ENCODE peak calls at places on chromosome 3, in eight cellular contexts. One of them, this sample, is unnamed. For H3K4me1, the result is how much of the 10 kb centered on the place peaks cover.

GRCh38 chr3:113183748-113184661 is 27.4 kb upstream of the BOC start:
- DNase-seq in A549: peak
- DNase-seq in stomach: no peak
- DNase-seq in suprapubic skin: no peak
- DNase-seq in transverse colon: no peak
- DNase-seq in sigmoid colon: no peak
- DNase-seq in ovary: no peak
- DNase-seq in GM12878: no peak
- DNase-seq in this sample: no peak

GRCh38 chr3:38017445-38018295 is 11.8 kb downstream of the PLCD1 start:
- DNase-seq in A549: no peak
- DNase-seq in stomach: no peak
- DNase-seq in suprapubic skin: no peak
- DNase-seq in transverse colon: no peak
- DNase-seq in sigmoid colon: peak
- DNase-seq in ovary: no peak
- DNase-seq in GM12878: no peak
- DNase-seq in this sample: no peak

GRCh38 chr3:43855674-43856299 is 165.0 kb downstream of the ABHD5 start:
- DNase-seq in A549: peak
- DNase-seq in stomach: peak
- DNase-seq in suprapubic skin: no peak
- DNase-seq in transverse colon: peak
- DNase-seq in sigmoid colon: no peak
- DNase-seq in ovary: peak
- DNase-seq in GM12878: peak
- DNase-seq in this sample: peak

GRCh38 chr3:21734746-21735145 is 16.3 kb downstream of the ZNF385D start:
- DNase-seq in A549: no peak
- DNase-seq in stomach: no peak
- DNase-seq in suprapubic skin: no peak
- DNase-seq in transverse colon: no peak
- DNase-seq in sigmoid colon: no peak
- DNase-seq in ovary: no peak
- DNase-seq in GM12878: no peak
- DNase-seq in this sample: no peak

GRCh38 chr3:149377408-149378111 is at the start of gene TM4SF1:
- DNase-seq in A549: peak
- DNase-seq in stomach: peak
- DNase-seq in suprapubic skin: no peak
- DNase-seq in transverse colon: peak
- DNase-seq in sigmoid colon: peak
- DNase-seq in ovary: peak
- DNase-seq in GM12878: no peak
- DNase-seq in this sample: peak

GRCh38 chr3:18739098-18739431 is 313.9 kb upstream of the SATB1 start:
- DNase-seq in A549: no peak
- DNase-seq in stomach: no peak
- DNase-seq in suprapubic skin: no peak
- DNase-seq in transverse colon: no peak
- DNase-seq in sigmoid colon: no peak
- DNase-seq in ovary: no peak
- DNase-seq in GM12878: no peak
- DNase-seq in this sample: no peak

GRCh38 chr3:179734497-179735281 is 81.8 kb downstream of the USP13 start:
- DNase-seq in A549: no peak
- DNase-seq in stomach: no peak
- DNase-seq in suprapubic skin: no peak
- DNase-seq in transverse colon: no peak
- DNase-seq in sigmoid colon: no peak
- DNase-seq in ovary: no peak
- DNase-seq in GM12878: no peak
- DNase-seq in this sample: no peak

GRCh38 chr3:13636186-13636585 is 87.3 kb downstream of the FBLN2 start:
- DNase-seq in A549: no peak
- DNase-seq in stomach: no peak
- DNase-seq in suprapubic skin: no peak
- DNase-seq in transverse colon: no peak
- DNase-seq in sigmoid colon: no peak
- DNase-seq in ovary: no peak
- DNase-seq in GM12878: no peak
- DNase-seq in this sample: no peak

GRCh38 chr3:147945968-147946519 is 536.9 kb downstream of the ZIC1 start:
- DNase-seq in A549: peak
- DNase-seq in stomach: no peak
- DNase-seq in suprapubic skin: no peak
- DNase-seq in transverse colon: peak
- DNase-seq in sigmoid colon: peak
- DNase-seq in ovary: no peak
- DNase-seq in GM12878: peak
- DNase-seq in this sample: peak

GRCh38 chr3:186807231-186807630 is 949 bp upstream of the RFC4 start:
- DNase-seq in A549: no peak
- DNase-seq in stomach: no peak
- DNase-seq in suprapubic skin: no peak
- DNase-seq in transverse colon: no peak
- DNase-seq in sigmoid colon: no peak
- DNase-seq in ovary: no peak
- DNase-seq in GM12878: no peak
- DNase-seq in this sample: no peak

GRCh38 chr3:184552296-184552695 is 9.3 kb upstream of the EPHB3 start:
- DNase-seq in A549: no peak
- DNase-seq in stomach: no peak
- DNase-seq in suprapubic skin: no peak
- DNase-seq in transverse colon: no peak
- DNase-seq in sigmoid colon: no peak
- DNase-seq in ovary: no peak
- DNase-seq in GM12878: no peak
- DNase-seq in this sample: no peak

DNA sequence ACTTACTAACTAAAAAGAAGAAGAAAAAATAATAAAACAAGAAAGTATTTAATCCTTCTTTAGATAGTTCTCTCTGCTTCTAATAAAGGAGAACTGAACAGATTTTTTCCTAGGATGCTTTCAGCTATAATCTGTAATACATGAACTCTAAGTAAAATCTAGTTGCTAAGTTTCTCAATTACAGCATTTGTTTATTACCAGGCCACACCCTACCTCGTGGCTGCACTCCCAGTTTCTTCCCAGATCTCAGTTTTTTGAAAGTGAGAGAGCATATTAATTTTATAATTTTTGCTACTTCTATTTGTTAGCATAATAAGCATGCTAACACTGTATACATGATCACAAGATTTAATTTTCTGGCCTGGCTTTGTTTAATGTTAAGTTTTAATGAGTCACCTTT is 258.3 kb downstream of the IL5RA start:
- DNase-seq in A549: no peak
- DNase-seq in stomach: no peak
- DNase-seq in suprapubic skin: peak
- DNase-seq in transverse colon: peak
- DNase-seq in sigmoid colon: peak
- DNase-seq in ovary: no peak
- DNase-seq in GM12878: no peak
- DNase-seq in this sample: peak
- TF ChIP-seq EP300 in A549: no peak
- TF ChIP-seq EP300 in stomach: no peak
- TF ChIP-seq EP300 in suprapubic skin: no peak
- TF ChIP-seq EP300 in transverse colon: no peak
- TF ChIP-seq EP300 in sigmoid colon: no peak
- TF ChIP-seq EP300 in ovary: no peak
- TF ChIP-seq EP300 in GM12878: no peak
- TF ChIP-seq EP300 in this sample: no peak

DNA sequence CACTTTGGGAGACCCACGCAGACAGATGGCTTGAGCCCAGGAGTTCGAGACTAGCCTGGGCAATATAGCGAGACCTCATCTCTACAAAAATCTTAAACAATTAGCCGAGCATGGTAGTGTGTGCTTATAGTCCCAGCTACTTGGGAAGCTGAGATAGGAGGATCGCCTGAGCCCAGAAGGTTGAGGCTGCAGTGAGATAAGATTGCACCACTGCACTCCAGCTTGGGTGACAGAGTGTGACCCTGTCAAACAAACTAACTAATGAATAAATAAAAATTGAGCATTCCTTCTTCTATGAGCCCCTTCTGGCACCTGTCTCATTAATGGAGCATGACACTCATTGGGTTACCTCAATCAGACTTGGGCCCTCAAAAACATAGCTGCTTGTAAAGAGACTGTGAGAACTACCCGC is 7.5 kb downstream of the ZDHHC3 start:
- DNase-seq in A549: no peak
- DNase-seq in stomach: peak
- DNase-seq in suprapubic skin: no peak
- DNase-seq in transverse colon: no peak
- DNase-seq in sigmoid colon: no peak
- DNase-seq in ovary: no peak
- DNase-seq in GM12878: no peak
- DNase-seq in this sample: no peak
- H3K4me1 ChIP-seq in A549: under half
- H3K4me1 ChIP-seq in stomach: under half
- H3K4me1 ChIP-seq in suprapubic skin: half or more
- H3K4me1 ChIP-seq in transverse colon: under half
- H3K4me1 ChIP-seq in sigmoid colon: under half
- H3K4me1 ChIP-seq in ovary: under half
- H3K4me1 ChIP-seq in GM12878: under half
- H3K4me1 ChIP-seq in this sample: under half

GRCh38 chr3:52089691-52090090 is 33.3 kb upstream of the DUSP7 start:
- DNase-seq in A549: no peak
- DNase-seq in stomach: no peak
- DNase-seq in suprapubic skin: no peak
- DNase-seq in transverse colon: no peak
- DNase-seq in sigmoid colon: no peak
- DNase-seq in ovary: no peak
- DNase-seq in GM12878: no peak
- DNase-seq in this sample: no peak

GRCh38 chr3:52090131-52090548 is 33.8 kb upstream of the DUSP7 start:
- DNase-seq in A549: no peak
- DNase-seq in stomach: no peak
- DNase-seq in suprapubic skin: no peak
- DNase-seq in transverse colon: no peak
- DNase-seq in sigmoid colon: no peak
- DNase-seq in ovary: no peak
- DNase-seq in GM12878: no peak
- DNase-seq in this sample: peak

GRCh38 chr3:52087728-52088127 is 31.4 kb upstream of the DUSP7 start:
- DNase-seq in A549: no peak
- DNase-seq in stomach: no peak
- DNase-seq in suprapubic skin: no peak
- DNase-seq in transverse colon: no peak
- DNase-seq in sigmoid colon: no peak
- DNase-seq in ovary: no peak
- DNase-seq in GM12878: no peak
- DNase-seq in this sample: no peak

GRCh38 chr3:52086939-52087675 is 30.7 kb upstream of the DUSP7 start:
- DNase-seq in A549: no peak
- DNase-seq in stomach: no peak
- DNase-seq in suprapubic skin: no peak
- DNase-seq in transverse colon: no peak
- DNase-seq in sigmoid colon: no peak
- DNase-seq in ovary: no peak
- DNase-seq in GM12878: no peak
- DNase-seq in this sample: no peak

DNA sequence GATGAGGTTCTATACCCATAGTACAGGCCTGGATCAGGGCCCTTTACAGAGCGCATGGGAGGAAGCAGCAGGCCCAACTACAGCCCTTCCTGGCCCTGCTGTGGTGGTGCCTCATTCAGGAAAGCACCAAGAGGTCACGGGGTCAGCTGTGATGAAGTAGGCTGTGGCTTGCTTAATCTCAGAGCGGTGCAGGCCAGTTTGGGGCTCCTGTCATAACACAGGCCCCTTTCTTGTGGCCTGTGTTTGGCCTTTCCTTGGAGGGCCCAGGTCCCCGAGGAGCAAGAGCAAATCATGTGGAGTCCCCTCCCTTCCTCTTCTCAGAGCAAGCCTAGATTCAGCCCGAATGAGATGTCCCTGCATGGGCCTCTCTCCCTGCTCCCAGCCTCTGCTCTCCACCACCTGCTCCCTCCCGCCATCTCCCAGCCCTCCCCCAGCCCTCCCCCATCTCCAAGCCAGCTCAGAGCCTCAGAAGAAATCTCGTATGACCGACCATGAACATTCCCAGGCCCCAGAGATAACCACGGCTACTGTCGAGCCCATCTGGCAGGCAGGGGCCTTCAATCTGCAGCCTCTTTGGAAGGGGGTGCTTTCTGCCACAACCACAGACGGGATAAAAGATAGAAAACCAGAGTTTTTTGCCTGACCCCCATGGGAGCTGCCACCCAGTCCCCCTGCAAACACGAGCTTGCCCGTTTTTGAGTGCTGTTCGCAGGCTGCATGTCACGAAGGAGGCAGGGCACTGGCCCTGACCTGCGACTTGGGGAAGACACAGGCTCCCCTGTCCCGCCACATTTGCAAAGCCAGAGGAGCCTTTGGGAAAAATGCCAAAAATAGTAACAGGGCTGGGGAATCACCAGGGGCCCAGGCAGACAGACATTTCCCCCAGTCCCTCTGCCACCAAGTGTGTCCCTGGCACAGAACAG is 32.3 kb upstream of the DUSP7 start:
- DNase-seq in A549: no peak
- DNase-seq in stomach: no peak
- DNase-seq in suprapubic skin: no peak
- DNase-seq in transverse colon: no peak
- DNase-seq in sigmoid colon: no peak
- DNase-seq in ovary: no peak
- DNase-seq in GM12878: no peak
- DNase-seq in this sample: no peak
- TF ChIP-seq EP300 in A549: no peak
- TF ChIP-seq EP300 in stomach: no peak
- TF ChIP-seq EP300 in suprapubic skin: no peak
- TF ChIP-seq EP300 in transverse colon: no peak
- TF ChIP-seq EP300 in sigmoid colon: no peak
- TF ChIP-seq EP300 in ovary: no peak
- TF ChIP-seq EP300 in GM12878: no peak
- TF ChIP-seq EP300 in this sample: no peak

GRCh38 chr3:127570520-127570919 is 20.0 kb downstream of the TPRA1 start:
- DNase-seq in A549: no peak
- DNase-seq in stomach: no peak
- DNase-seq in suprapubic skin: no peak
- DNase-seq in transverse colon: no peak
- DNase-seq in sigmoid colon: no peak
- DNase-seq in ovary: no peak
- DNase-seq in GM12878: no peak
- DNase-seq in this sample: no peak

GRCh38 chr3:127568604-127569003 is 21.9 kb downstream of the TPRA1 start:
- DNase-seq in A549: no peak
- DNase-seq in stomach: no peak
- DNase-seq in suprapubic skin: no peak
- DNase-seq in transverse colon: no peak
- DNase-seq in sigmoid colon: no peak
- DNase-seq in ovary: no peak
- DNase-seq in GM12878: no peak
- DNase-seq in this sample: no peak

GRCh38 chr3:127566801-127567200 is 23.7 kb downstream of the TPRA1 start:
- DNase-seq in A549: no peak
- DNase-seq in stomach: no peak
- DNase-seq in suprapubic skin: no peak
- DNase-seq in transverse colon: no peak
- DNase-seq in sigmoid colon: no peak
- DNase-seq in ovary: no peak
- DNase-seq in GM12878: no peak
- DNase-seq in this sample: no peak

GRCh38 chr3:127572186-127572585 is 18.3 kb downstream of the TPRA1 start:
- DNase-seq in A549: no peak
- DNase-seq in stomach: no peak
- DNase-seq in suprapubic skin: no peak
- DNase-seq in transverse colon: no peak
- DNase-seq in sigmoid colon: no peak
- DNase-seq in ovary: no peak
- DNase-seq in GM12878: no peak
- DNase-seq in this sample: no peak

GRCh38 chr3:127569160-127569559 is 21.4 kb downstream of the TPRA1 start:
- DNase-seq in A549: no peak
- DNase-seq in stomach: no peak
- DNase-seq in suprapubic skin: no peak
- DNase-seq in transverse colon: no peak
- DNase-seq in sigmoid colon: no peak
- DNase-seq in ovary: no peak
- DNase-seq in GM12878: no peak
- DNase-seq in this sample: no peak
- H3K4me1 ChIP-seq in A549: under half
- H3K4me1 ChIP-seq in stomach: under half
- H3K4me1 ChIP-seq in suprapubic skin: under half
- H3K4me1 ChIP-seq in transverse colon: under half
- H3K4me1 ChIP-seq in sigmoid colon: under half
- H3K4me1 ChIP-seq in ovary: under half
- H3K4me1 ChIP-seq in GM12878: under half
- H3K4me1 ChIP-seq in this sample: under half